ENCODE peak calls at places on chromosomes 11 and 22, in ten cellular contexts. Q, X, L, V, C, E, T, B, M and S are unnamed samples.

GRCh38 chr22:42434283-42434682 is 2.1 kb upstream of the NFAM1 start:
- DNase-seq in Q (no peak), X (no peak), L (peak), V (no peak), C (no peak), E (no peak), T (no peak), B (peak), M (no peak), S (no peak)

GRCh38 chr11:12968836-12969235 is 40.3 kb upstream of the RASSF10 start:
- DNase-seq in Q (no peak), X (no peak), L (no peak), V (no peak), C (no peak), E (no peak), T (peak), B (no peak), M (no peak), S (no peak)

GRCh38 chr11:33830903-33831648 is 56.8 kb upstream of the FBXO3 start:
- DNase-seq in Q (no peak), X (no peak), L (no peak), V (no peak), C (no peak), E (no peak), T (peak), B (no peak), M (no peak), S (no peak)

GRCh38 chr11:13875643-13876042 is 86.9 kb upstream of the SPON1 start:
- DNase-seq in Q (no peak), X (no peak), L (no peak), V (no peak), C (no peak), E (no peak), T (no peak), B (no peak), M (peak), S (no peak)

GRCh38 chr11:125494987-125495725 is 909 bp downstream of the FEZ1 start:
- DNase-seq in Q (peak), X (peak), L (peak), V (no peak), C (no peak), E (peak), T (no peak), B (peak), M (peak), S (no peak)

GRCh38 chr11:76823481-76824028 is 37.2 kb upstream of the ACER3 start:
- DNase-seq in Q (no peak), X (no peak), L (no peak), V (no peak), C (peak), E (no peak), T (peak), B (peak), M (peak), S (no peak)

GRCh38 chr11:61337706-61338268 is 4.8 kb downstream of the TKFC start:
- DNase-seq in Q (no peak), X (no peak), L (no peak), V (no peak), C (no peak), E (no peak), T (no peak), B (no peak), M (no peak), S (no peak)

GRCh38 chr22:22993184-22993583 is 77.1 kb upstream of the GNAZ start:
- DNase-seq in Q (no peak), X (no peak), L (no peak), V (no peak), C (no peak), E (no peak), T (no peak), B (no peak), M (no peak), S (no peak)

GRCh38 chr22:19751497-19752245 is 8.9 kb upstream of the TBX1 start:
- DNase-seq in Q (no peak), X (no peak), L (no peak), V (no peak), C (no peak), E (no peak), T (no peak), B (no peak), M (no peak), S (no peak)

GRCh38 chr11:55902308-55902707 is 12.1 kb downstream of the OR5W2 start:
- DNase-seq in Q (no peak), X (no peak), L (no peak), V (no peak), C (no peak), E (no peak), T (no peak), B (no peak), M (no peak), S (no peak)

GRCh38 chr22:29408925-29409324 is 20.6 kb upstream of the AP1B1 start:
- DNase-seq in Q (no peak), X (no peak), L (no peak), V (no peak), C (no peak), E (no peak), T (no peak), B (no peak), M (no peak), S (no peak)

GRCh38 chr11:36091256-36091811 is 147.5 kb downstream of the LDLRAD3 start:
- DNase-seq in Q (no peak), X (no peak), L (no peak), V (no peak), C (peak), E (no peak), T (no peak), B (peak), M (no peak), S (no peak)

GRCh38 chr11:47185305-47186075 is 744 bp downstream of the PACSIN3 start:
- DNase-seq in Q (no peak), X (peak), L (peak), V (peak), C (peak), E (peak), T (no peak), B (peak), M (peak), S (no peak)

GRCh38 chr11:17645190-17645970 is 74.0 kb upstream of the MYOD1 start:
- DNase-seq in Q (no peak), X (no peak), L (peak), V (no peak), C (no peak), E (no peak), T (no peak), B (no peak), M (peak), S (no peak)
- TF ChIP-seq CTCF in Q (no peak), X (no peak), L (no peak), V (no peak), C (no peak), E (no peak), T (no peak), B (no peak), M (no peak), S (no peak)

GRCh38 chr11:112073941-112074811 is at the start of the genes NKAPD1 and PIH1D2:
- DNase-seq in Q (peak), X (peak), L (peak), V (peak), C (peak), E (peak), T (peak), B (peak), M (peak), S (peak)
- TF ChIP-seq CTCF in Q (no peak), X (peak), L (peak), V (no peak), C (no peak), E (no peak), T (peak), B (peak), M (no peak), S (no peak)

DNA sequence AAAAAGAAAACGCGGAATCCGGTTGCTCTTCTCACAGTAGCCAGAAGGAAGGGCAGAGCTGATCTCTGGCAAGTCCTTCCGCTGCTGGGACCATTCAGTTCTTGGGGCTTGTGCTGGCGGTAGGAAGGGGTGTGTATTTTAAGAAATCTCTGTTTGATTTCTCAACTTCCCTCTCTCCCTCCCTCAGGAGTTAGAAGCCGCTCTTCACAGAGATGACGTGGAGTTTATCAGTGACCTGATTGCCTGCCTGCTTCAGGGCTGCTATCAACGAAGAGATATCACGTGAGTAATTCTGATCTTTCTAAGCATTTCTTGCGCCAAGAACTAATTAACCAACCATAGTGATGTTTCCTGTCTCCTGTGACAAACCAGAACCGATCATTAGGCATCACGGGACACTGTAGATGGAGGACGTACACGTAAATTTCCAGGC is 85.9 kb upstream of the SLC25A18 start:
- DNase-seq in Q (no peak), X (peak), L (no peak), V (no peak), C (no peak), E (no peak), T (no peak), B (no peak), M (peak), S (no peak)
- TF ChIP-seq CTCF in Q (no peak), X (no peak), L (no peak), V (no peak), C (no peak), E (no peak), T (no peak), B (no peak), M (no peak), S (no peak)

GRCh38 chr11:120929664-120930154 is 94.2 kb upstream of the TBCEL start:
- DNase-seq in Q (peak), X (peak), L (peak), V (no peak), C (peak), E (no peak), T (no peak), B (peak), M (peak), S (no peak)
- TF ChIP-seq CTCF in Q (peak), X (peak), L (peak), V (peak), C (peak), E (peak), T (peak), B (peak), M (peak), S (peak)

GRCh38 chr22:17562906-17563870 is at the start of gene SLC25A18:
- DNase-seq in Q (no peak), X (peak), L (no peak), V (no peak), C (no peak), E (peak), T (peak), B (peak), M (peak), S (no peak)
- TF ChIP-seq CTCF in Q (no peak), X (peak), L (peak), V (no peak), C (peak), E (no peak), T (peak), B (no peak), M (peak), S (no peak)

GRCh38 chr22:43891360-43892182 is at the start of gene PNPLA5:
- DNase-seq in Q (no peak), X (no peak), L (peak), V (no peak), C (no peak), E (peak), T (no peak), B (peak), M (peak), S (no peak)

GRCh38 chr22:43890901-43891331 is 897 bp downstream of the PNPLA5 start:
- DNase-seq in Q (no peak), X (no peak), L (no peak), V (no peak), C (no peak), E (peak), T (no peak), B (peak), M (peak), S (no peak)

GRCh38 chr22:43888740-43889139 is 3.1 kb downstream of the PNPLA5 start:
- DNase-seq in Q (no peak), X (no peak), L (no peak), V (no peak), C (no peak), E (no peak), T (no peak), B (no peak), M (no peak), S (no peak)

GRCh38 chr22:43887391-43887790 is 4.4 kb downstream of the PNPLA5 start:
- DNase-seq in Q (no peak), X (no peak), L (no peak), V (no peak), C (no peak), E (peak), T (no peak), B (no peak), M (no peak), S (no peak)

GRCh38 chr22:43889366-43890253 is 2.2 kb downstream of the PNPLA5 start:
- DNase-seq in Q (no peak), X (no peak), L (peak), V (no peak), C (peak), E (peak), T (no peak), B (peak), M (peak), S (no peak)
- TF ChIP-seq CTCF in Q (no peak), X (no peak), L (peak), V (no peak), C (peak), E (no peak), T (peak), B (peak), M (no peak), S (no peak)

DNA sequence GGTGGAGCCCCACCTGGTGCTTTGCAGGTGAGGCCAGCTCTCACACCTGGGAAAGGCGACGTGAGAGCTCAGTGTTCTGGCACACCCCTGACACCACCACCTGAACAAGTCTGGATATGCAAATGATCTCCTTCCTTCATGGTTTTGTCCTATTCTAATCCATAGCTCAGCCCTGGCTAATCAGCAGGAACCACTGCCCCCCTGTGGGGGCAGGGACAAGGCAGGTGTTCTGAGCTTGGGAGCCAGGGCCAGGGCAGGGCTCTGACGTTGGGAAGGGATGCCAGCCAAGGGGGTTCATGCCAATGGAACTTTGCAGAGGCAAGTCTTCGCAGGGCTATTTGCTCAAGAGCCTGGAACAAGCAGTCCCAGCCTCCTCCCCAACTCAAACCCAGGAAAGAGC is 144.2 kb downstream of the TRIM29 start:
- DNase-seq in Q (no peak), X (no peak), L (no peak), V (peak), C (no peak), E (no peak), T (no peak), B (no peak), M (peak), S (no peak)
- TF ChIP-seq CTCF in Q (no peak), X (peak), L (no peak), V (no peak), C (no peak), E (no peak), T (no peak), B (no peak), M (peak), S (no peak)

GRCh38 chr11:19646921-19647320 is 65.7 kb upstream of the NAV2 start:
- DNase-seq in Q (no peak), X (no peak), L (peak), V (peak), C (peak), E (no peak), T (peak), B (peak), M (no peak), S (peak)
- TF ChIP-seq CTCF in Q (no peak), X (no peak), L (peak), V (no peak), C (peak), E (no peak), T (peak), B (peak), M (no peak), S (no peak)

DNA sequence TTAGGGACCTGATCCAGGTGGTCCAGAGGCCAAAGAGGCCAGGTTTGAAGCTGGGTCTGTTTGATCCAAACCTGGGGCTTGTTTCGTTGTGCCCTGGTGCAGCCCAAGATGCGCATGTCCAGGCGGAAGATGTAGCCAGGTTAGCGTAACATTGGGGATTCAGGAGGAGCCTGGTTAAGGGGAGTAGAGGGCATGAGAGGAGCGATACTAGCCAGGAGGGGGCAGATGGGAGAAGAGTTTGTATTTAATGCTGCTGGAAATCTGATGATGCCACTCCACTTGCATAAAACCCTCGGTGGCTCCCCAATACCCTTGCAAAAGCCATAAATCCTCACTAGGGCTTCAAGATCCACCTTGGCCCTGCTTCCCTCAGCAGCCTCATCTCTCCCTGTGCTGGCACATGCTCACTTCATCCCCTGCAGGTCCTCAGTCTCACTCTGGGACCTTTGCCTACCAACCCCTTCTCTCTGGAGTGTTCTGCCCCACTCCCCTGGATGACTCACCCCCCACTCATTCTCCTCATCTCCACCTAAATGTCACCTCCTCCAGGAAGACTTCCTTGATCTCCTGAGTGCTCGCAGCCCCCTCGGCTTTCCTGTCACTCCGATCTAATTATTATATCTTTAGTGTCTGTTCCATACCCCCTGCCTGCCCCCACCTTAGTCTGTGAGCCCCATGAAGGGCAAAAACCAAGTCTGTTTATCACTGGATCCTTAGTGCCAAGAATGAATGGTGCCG is 95.9 kb downstream of the MIAT start:
- DNase-seq in Q (no peak), X (no peak), L (no peak), V (no peak), C (no peak), E (no peak), T (no peak), B (no peak), M (peak), S (no peak)
- TF ChIP-seq CTCF in Q (no peak), X (no peak), L (no peak), V (no peak), C (peak), E (no peak), T (peak), B (no peak), M (peak), S (no peak)

DNA sequence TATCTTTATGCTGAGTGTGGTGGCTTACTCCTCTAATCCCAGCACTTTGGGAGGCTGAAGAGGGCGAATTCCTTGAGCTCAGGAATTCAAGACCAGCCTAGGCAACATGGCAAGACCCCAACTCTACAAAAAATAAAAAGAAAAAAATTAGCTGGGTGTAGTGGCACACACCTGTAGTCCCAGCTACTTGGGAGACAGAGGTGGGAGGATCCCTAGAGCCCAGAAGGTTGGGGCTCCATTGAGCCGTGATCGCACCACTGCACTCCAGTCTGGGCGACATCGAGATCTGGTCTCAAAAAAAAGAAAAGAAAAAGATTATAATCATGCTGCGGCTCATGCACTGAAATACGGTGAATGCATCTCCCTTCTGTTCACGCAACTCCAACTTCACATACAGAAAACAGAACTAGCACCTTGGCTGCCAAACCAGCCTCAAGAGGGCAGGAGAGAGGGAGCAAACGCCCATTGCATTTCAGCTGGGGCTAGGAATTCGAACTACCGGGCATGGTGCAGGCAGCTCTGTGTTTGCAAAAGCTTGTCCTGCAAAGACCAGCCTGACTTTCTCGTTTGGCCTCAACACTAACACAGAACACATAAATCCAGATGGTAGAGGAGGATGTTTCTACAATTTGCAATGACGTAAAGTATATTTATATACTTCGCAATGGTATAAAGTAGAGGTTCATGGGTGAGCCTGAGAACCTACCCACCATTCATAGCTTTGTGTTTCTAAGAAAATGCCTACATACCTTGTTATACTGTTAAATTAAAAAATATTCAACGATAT is 6.3 kb upstream of the SYNGR1 start:
- DNase-seq in Q (peak), X (peak), L (peak), V (peak), C (peak), E (no peak), T (no peak), B (peak), M (peak), S (no peak)
- TF ChIP-seq CTCF in Q (peak), X (peak), L (peak), V (peak), C (peak), E (peak), T (peak), B (peak), M (peak), S (peak)